ENCODE peak calls at places on chromosome 16, in six cellular contexts. One of them, this sample, is unnamed.

GRCh38 chr16:85348065-85348840 is 236.0 kb upstream of the CIBAR2 start:
- DNase-seq in aorta: no peak
- DNase-seq in neuronal stem cell: no peak
- DNase-seq in GM23338: no peak
- DNase-seq in uterus: no peak
- DNase-seq in HCT116: no peak
- DNase-seq in this sample: no peak

GRCh38 chr16:87736003-87736382 is 29.8 kb downstream of the KLHDC4 start:
- DNase-seq in neuronal stem cell: no peak
- DNase-seq in HCT116: no peak
- DNase-seq in GM23338: no peak
- DNase-seq in uterus: no peak
- DNase-seq in aorta: no peak
- DNase-seq in this sample: no peak

GRCh38 chr16:17519041-17519440 is 48.3 kb upstream of the XYLT1 start:
- DNase-seq in HCT116: no peak
- DNase-seq in neuronal stem cell: no peak
- DNase-seq in uterus: no peak
- DNase-seq in aorta: no peak
- DNase-seq in GM23338: no peak
- DNase-seq in this sample: no peak

GRCh38 chr16:30761427-30761927 is 385 bp downstream of the CFAP119 start:
- DNase-seq in uterus: no peak
- DNase-seq in aorta: no peak
- DNase-seq in GM23338: peak; percentile 80
- DNase-seq in HCT116: no peak
- DNase-seq in neuronal stem cell: peak; percentile 36
- DNase-seq in this sample: no peak

GRCh38 chr16:29927523-29927905 is 1.5 kb upstream of the KCTD13 start:
- DNase-seq in aorta: no peak
- DNase-seq in HCT116: no peak
- DNase-seq in neuronal stem cell: no peak
- DNase-seq in GM23338: no peak
- DNase-seq in uterus: no peak
- DNase-seq in this sample: no peak

GRCh38 chr16:66905633-66906539 is 12.8 kb downstream of the CDH16 start:
- DNase-seq in uterus: no peak
- DNase-seq in HCT116: no peak
- DNase-seq in neuronal stem cell: no peak
- DNase-seq in GM23338: peak; percentile 63
- DNase-seq in aorta: peak; percentile 69
- DNase-seq in this sample: no peak

GRCh38 chr16:21603920-21604319 is 4.5 kb downstream of the METTL9 start:
- DNase-seq in aorta: no peak
- DNase-seq in HCT116: no peak
- DNase-seq in GM23338: no peak
- DNase-seq in neuronal stem cell: no peak
- DNase-seq in uterus: no peak
- DNase-seq in this sample: no peak

GRCh38 chr16:27628216-27628945 is 78.4 kb downstream of the KATNIP start:
- DNase-seq in neuronal stem cell: no peak
- DNase-seq in HCT116: no peak
- DNase-seq in uterus: no peak
- DNase-seq in GM23338: peak; percentile 40
- DNase-seq in aorta: no peak
- DNase-seq in this sample: no peak

GRCh38 chr16:5071681-5072333 is at the start of gene ALG1:
- DNase-seq in HCT116: peak; percentile 57
- DNase-seq in uterus: peak; percentile 93
- DNase-seq in aorta: peak; percentile 98
- DNase-seq in GM23338: peak; percentile 94
- DNase-seq in neuronal stem cell: peak; percentile 78
- DNase-seq in this sample: peak; percentile 90

GRCh38 chr16:86462334-86463084 is 47.8 kb upstream of the FOXF1 start:
- DNase-seq in aorta: no peak
- DNase-seq in HCT116: no peak
- DNase-seq in GM23338: no peak
- DNase-seq in uterus: no peak
- DNase-seq in neuronal stem cell: no peak
- DNase-seq in this sample: no peak

GRCh38 chr16:10405386-10405939 is 19.6 kb downstream of the ATF7IP2 start:
- DNase-seq in GM23338: no peak
- DNase-seq in uterus: no peak
- DNase-seq in aorta: no peak
- DNase-seq in HCT116: no peak
- DNase-seq in neuronal stem cell: no peak
- DNase-seq in this sample: no peak

GRCh38 chr16:19179890-19180490 is 11.9 kb downstream of the SYT17 start:
- DNase-seq in neuronal stem cell: peak; percentile 48
- DNase-seq in uterus: peak; percentile 35
- DNase-seq in aorta: peak; percentile 85
- DNase-seq in HCT116: peak; percentile 31
- DNase-seq in GM23338: peak; percentile 82
- DNase-seq in this sample: peak; percentile 66

GRCh38 chr16:53071748-53072301 is 17.0 kb downstream of the CHD9 start:
- DNase-seq in aorta: no peak
- DNase-seq in HCT116: no peak
- DNase-seq in uterus: peak; percentile 64
- DNase-seq in GM23338: no peak
- DNase-seq in neuronal stem cell: no peak
- DNase-seq in this sample: no peak

GRCh38 chr16:85674828-85675227 is 13.9 kb downstream of the GINS2 start:
- DNase-seq in uterus: no peak
- DNase-seq in neuronal stem cell: no peak
- DNase-seq in HCT116: no peak
- DNase-seq in GM23338: no peak
- DNase-seq in aorta: no peak
- DNase-seq in this sample: no peak

GRCh38 chr16:30457256-30457655 is 11.6 kb upstream of the SEPHS2 start:
- DNase-seq in HCT116: no peak
- DNase-seq in uterus: no peak
- DNase-seq in neuronal stem cell: no peak
- DNase-seq in GM23338: no peak
- DNase-seq in aorta: no peak
- DNase-seq in this sample: no peak

GRCh38 chr16:67406628-67407027 is 9.6 kb downstream of the ZDHHC1 start:
- DNase-seq in HCT116: no peak
- DNase-seq in aorta: no peak
- DNase-seq in neuronal stem cell: no peak
- DNase-seq in GM23338: no peak
- DNase-seq in uterus: no peak
- DNase-seq in this sample: no peak

GRCh38 chr16:74462361-74462760 is 41.1 kb upstream of the CLEC18B start:
- DNase-seq in aorta: no peak
- DNase-seq in GM23338: no peak
- DNase-seq in neuronal stem cell: no peak
- DNase-seq in HCT116: no peak
- DNase-seq in uterus: no peak
- DNase-seq in this sample: no peak

GRCh38 chr16:28163699-28164584 is 47.8 kb downstream of the XPO6 start:
- DNase-seq in GM23338: no peak
- DNase-seq in neuronal stem cell: no peak
- DNase-seq in HCT116: no peak
- DNase-seq in uterus: no peak
- DNase-seq in aorta: no peak
- DNase-seq in this sample: no peak

GRCh38 chr16:57500578-57501111 is 14.4 kb upstream of the DOK4 start:
- DNase-seq in GM23338: no peak
- DNase-seq in HCT116: no peak
- DNase-seq in uterus: no peak
- DNase-seq in aorta: no peak
- DNase-seq in neuronal stem cell: no peak
- DNase-seq in this sample: no peak

GRCh38 chr16:7339700-7340099 is 7.1 kb downstream of the RBFOX1 start:
- DNase-seq in aorta: no peak
- DNase-seq in neuronal stem cell: no peak
- DNase-seq in GM23338: no peak
- DNase-seq in uterus: no peak
- DNase-seq in HCT116: no peak
- DNase-seq in this sample: no peak

GRCh38 chr16:56626685-56627084 is 1.1 kb downstream of the MT1E start:
- DNase-seq in HCT116: no peak
- DNase-seq in GM23338: no peak
- DNase-seq in uterus: no peak
- DNase-seq in neuronal stem cell: no peak
- DNase-seq in aorta: no peak
- DNase-seq in this sample: no peak

GRCh38 chr16:23496826-23497542 is 13.3 kb downstream of the GGA2 start:
- DNase-seq in uterus: peak; percentile 55
- DNase-seq in aorta: no peak
- DNase-seq in GM23338: no peak
- DNase-seq in neuronal stem cell: no peak
- DNase-seq in HCT116: no peak
- DNase-seq in this sample: peak; percentile 61
- H3K4me1 ChIP-seq in uterus: no peaks in the 10 kb centered on the region
- H3K4me1 ChIP-seq in aorta: no peaks in the 10 kb centered on the region
- H3K4me1 ChIP-seq in GM23338: peaks cover 4% of the 10 kb centered on the region
- H3K4me1 ChIP-seq in neuronal stem cell: no peaks in the 10 kb centered on the region
- H3K4me1 ChIP-seq in HCT116: peaks cover 30% of the 10 kb centered on the region
- H3K4me1 ChIP-seq in this sample: peaks cover 9% of the 10 kb centered on the region

GRCh38 chr16:646679-647172 is 2.4 kb upstream of the WDR90 start:
- DNase-seq in GM23338: no peak
- DNase-seq in HCT116: no peak
- DNase-seq in neuronal stem cell: no peak
- DNase-seq in uterus: no peak
- DNase-seq in aorta: no peak
- DNase-seq in this sample: no peak

GRCh38 chr16:648071-648785 is 937 bp upstream of the WDR90 start:
- DNase-seq in GM23338: peak; percentile 75
- DNase-seq in uterus: no peak
- DNase-seq in neuronal stem cell: no peak
- DNase-seq in HCT116: no peak
- DNase-seq in aorta: no peak
- DNase-seq in this sample: no peak

GRCh38 chr16:645852-646678 is 3.1 kb upstream of the WDR90 start:
- DNase-seq in uterus: no peak
- DNase-seq in HCT116: no peak
- DNase-seq in neuronal stem cell: no peak
- DNase-seq in aorta: no peak
- DNase-seq in GM23338: peak; percentile 65
- DNase-seq in this sample: no peak

GRCh38 chr16:648786-649589 is at the start of gene WDR90:
- DNase-seq in HCT116: peak; percentile 59
- DNase-seq in GM23338: peak; percentile 97
- DNase-seq in uterus: peak; percentile 93
- DNase-seq in neuronal stem cell: peak; percentile 86
- DNase-seq in aorta: peak; percentile 98
- DNase-seq in this sample: peak; percentile 94

DNA sequence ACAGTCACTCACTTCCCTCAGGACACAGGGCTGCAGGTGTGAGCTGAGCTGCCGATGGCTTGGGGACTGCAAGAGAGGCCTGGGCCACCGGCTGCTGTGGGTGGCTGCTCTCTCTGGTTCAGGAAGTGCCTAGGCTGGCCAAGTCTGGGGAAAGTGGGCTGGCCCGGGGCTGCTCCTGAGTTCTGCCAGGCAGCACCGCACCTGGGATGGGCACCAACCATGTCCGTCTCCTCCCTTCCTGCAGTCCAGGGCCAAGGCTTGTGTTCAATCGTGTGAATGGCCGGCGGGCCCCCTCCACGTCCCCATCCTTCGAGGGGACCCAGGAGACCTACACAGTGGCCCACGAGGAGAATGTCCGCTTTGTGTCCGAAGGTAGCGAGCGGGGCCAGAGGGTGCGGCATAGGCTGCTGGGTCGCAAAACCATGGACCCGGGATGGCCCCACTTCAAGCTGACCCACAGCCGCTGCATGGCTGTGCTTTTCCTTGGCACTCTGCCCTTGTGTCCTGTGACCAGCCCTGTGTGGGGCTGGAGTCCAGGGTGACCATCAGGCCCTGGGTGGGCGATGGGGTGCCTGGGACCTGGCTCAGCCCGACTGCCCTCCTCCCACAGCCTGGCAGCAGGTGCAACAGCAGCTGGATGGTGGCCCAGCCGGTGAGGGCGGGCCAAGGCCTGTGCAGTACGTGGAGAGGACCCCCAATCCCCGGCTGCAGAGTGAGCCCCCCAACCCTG is 1.8 kb upstream of the WDR90 start:
- DNase-seq in GM23338: no peak
- DNase-seq in HCT116: no peak
- DNase-seq in aorta: no peak
- DNase-seq in neuronal stem cell: no peak
- DNase-seq in uterus: no peak
- DNase-seq in this sample: no peak
- H3K27ac ChIP-seq in GM23338: no peak overlapping the region
- H3K27ac ChIP-seq in HCT116: peak overlapping the region; percentile 96
- H3K27ac ChIP-seq in aorta: no peak overlapping the region
- H3K27ac ChIP-seq in neuronal stem cell: no peak overlapping the region
- H3K27ac ChIP-seq in uterus: no peak overlapping the region
- H3K27ac ChIP-seq in this sample: peak overlapping the region; percentile 20

GRCh38 chr16:14101415-14101814 is 30.3 kb downstream of the MRTFB start:
- DNase-seq in neuronal stem cell: no peak
- DNase-seq in GM23338: no peak
- DNase-seq in HCT116: no peak
- DNase-seq in uterus: no peak
- DNase-seq in aorta: no peak
- DNase-seq in this sample: no peak

GRCh38 chr16:14097182-14097951 is 26.2 kb downstream of the MRTFB start:
- DNase-seq in HCT116: peak; percentile 76
- DNase-seq in aorta: no peak
- DNase-seq in uterus: no peak
- DNase-seq in GM23338: no peak
- DNase-seq in neuronal stem cell: peak; percentile 17
- DNase-seq in this sample: peak; percentile 45

GRCh38 chr16:14100825-14101224 is 29.7 kb downstream of the MRTFB start:
- DNase-seq in HCT116: no peak
- DNase-seq in aorta: no peak
- DNase-seq in uterus: no peak
- DNase-seq in neuronal stem cell: no peak
- DNase-seq in GM23338: no peak
- DNase-seq in this sample: no peak

GRCh38 chr16:14095883-14096551 is 24.9 kb downstream of the MRTFB start:
- DNase-seq in aorta: no peak
- DNase-seq in GM23338: no peak
- DNase-seq in HCT116: peak; percentile 76
- DNase-seq in neuronal stem cell: no peak
- DNase-seq in uterus: no peak
- DNase-seq in this sample: no peak

DNA sequence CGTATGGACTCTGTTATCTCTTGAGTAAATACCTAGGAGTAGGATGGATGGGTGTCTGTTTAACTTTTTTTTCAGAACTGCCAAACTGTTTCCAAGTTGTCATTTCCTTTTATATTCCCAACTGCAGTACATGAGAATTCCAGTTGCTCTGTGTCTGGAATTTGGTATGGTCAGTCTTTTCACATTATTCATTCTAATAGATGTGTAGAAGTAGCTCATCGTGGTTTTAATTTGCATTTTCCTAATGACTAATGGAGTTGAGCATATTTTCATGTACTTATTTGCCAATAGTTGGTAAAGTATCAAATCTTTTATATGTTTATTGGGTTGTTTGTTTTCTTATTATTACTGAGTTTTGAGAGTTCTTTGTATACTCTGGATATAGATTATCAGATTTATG is 27.0 kb downstream of the MRTFB start:
- DNase-seq in uterus: no peak
- DNase-seq in HCT116: no peak
- DNase-seq in GM23338: no peak
- DNase-seq in neuronal stem cell: no peak
- DNase-seq in aorta: no peak
- DNase-seq in this sample: no peak
- H3K4me1 ChIP-seq in uterus: no peaks in the 10 kb centered on the region
- H3K4me1 ChIP-seq in HCT116: peaks cover 69% of the 10 kb centered on the region
- H3K4me1 ChIP-seq in GM23338: peaks cover 35% of the 10 kb centered on the region
- H3K4me1 ChIP-seq in neuronal stem cell: peaks cover 8% of the 10 kb centered on the region
- H3K4me1 ChIP-seq in aorta: peaks cover 1% of the 10 kb centered on the region
- H3K4me1 ChIP-seq in this sample: peaks cover 18% of the 10 kb centered on the region

GRCh38 chr16:2971985-2972784 is 3.0 kb downstream of the PAQR4 start:
- DNase-seq in HCT116: no peak
- DNase-seq in uterus: no peak
- DNase-seq in neuronal stem cell: no peak
- DNase-seq in aorta: no peak
- DNase-seq in GM23338: no peak
- DNase-seq in this sample: no peak
- H3K27ac ChIP-seq in HCT116: peak overlapping the region; percentile 95
- H3K27ac ChIP-seq in uterus: no peak overlapping the region
- H3K27ac ChIP-seq in neuronal stem cell: no peak overlapping the region
- H3K27ac ChIP-seq in aorta: no peak overlapping the region
- H3K27ac ChIP-seq in GM23338: no peak overlapping the region
- H3K27ac ChIP-seq in this sample: no peak overlapping the region